ENCODE peak calls at places on chromosome 4, in seven cellular contexts. L, C, K, O, W, J and M are unnamed samples.

GRCh38 chr4:67456577-67457196 is 88.6 kb downstream of the CENPC start:
- DNase-seq in W (peak; percentile 66), O (no peak), K (no peak), C (no peak), L (no peak), J (no peak), M (no peak)

GRCh38 chr4:111778543-111778942 is 366.7 kb upstream of the FAM241A start:
- DNase-seq in L (no peak), W (peak; percentile 72), C (no peak), O (no peak), K (peak; percentile 38), J (no peak), M (no peak)

GRCh38 chr4:117417856-117418255 is 332.5 kb upstream of the TRAM1L1 start:
- DNase-seq in O (no peak), J (no peak), W (no peak), C (no peak), L (no peak), K (no peak), M (no peak)

GRCh38 chr4:90245837-90246236 is 118.6 kb downstream of the CCSER1 start:
- DNase-seq in W (no peak), K (no peak), L (no peak), O (no peak), J (no peak), C (no peak), M (no peak)

GRCh38 chr4:47837582-47838294 is at the start of gene CORIN:
- DNase-seq in C (peak; percentile 10), W (peak; percentile 29), O (no peak), J (no peak), K (peak; percentile 10), L (no peak), M (no peak)

GRCh38 chr4:27176400-27176799 is 315.8 kb downstream of the STIM2 start:
- DNase-seq in L (no peak), W (peak; percentile 84), K (peak; percentile 12), C (no peak), J (peak; percentile 18), O (peak; percentile 32), M (no peak)

GRCh38 chr4:169976951-169977350 is 49.2 kb downstream of the MFAP3L start:
- DNase-seq in J (no peak), W (peak; percentile 54), K (no peak), O (no peak), C (no peak), L (no peak), M (no peak)

GRCh38 chr4:16721618-16722291 is 176.7 kb downstream of the LDB2 start:
- DNase-seq in J (no peak), L (peak; percentile 11), C (no peak), W (no peak), K (peak; percentile 24), O (no peak), M (no peak)

GRCh38 chr4:1237981-1238675 is 10.8 kb downstream of the CTBP1 start:
- DNase-seq in C (no peak), L (no peak), J (peak; percentile 16), K (no peak), O (no peak), W (no peak), M (no peak)

GRCh38 chr4:107760281-107760947 is 40.4 kb upstream of the PAPSS1 start:
- DNase-seq in O (no peak), K (peak; percentile 6), J (no peak), W (peak; percentile 4), L (no peak), C (no peak), M (no peak)

GRCh38 chr4:6959261-6959660 is 49.6 kb downstream of the TBC1D14 start:
- DNase-seq in K (no peak), C (no peak), W (no peak), O (no peak), L (no peak), J (no peak), M (no peak)

GRCh38 chr4:174461438-174462106 is 60.7 kb downstream of the HPGD start:
- DNase-seq in C (no peak), L (no peak), K (no peak), O (no peak), J (no peak), W (peak; percentile 26), M (no peak)

GRCh38 chr4:48490012-48490679 is at the start of gene ZAR1:
- DNase-seq in L (no peak), C (no peak), O (no peak), J (no peak), W (peak; percentile 21), K (no peak), M (no peak)

GRCh38 chr4:155005395-155006087 is 202.9 kb upstream of the NPY2R start:
- DNase-seq in W (no peak), K (peak; percentile 3), C (no peak), L (peak; percentile 68), J (no peak), O (no peak), M (no peak)

GRCh38 chr4:106981431-106981830 is 54.7 kb downstream of the DKK2 start:
- DNase-seq in C (no peak), O (no peak), K (no peak), L (no peak), J (no peak), W (no peak), M (no peak)

GRCh38 chr4:165765053-165765452 is 108.0 kb upstream of the TLL1 start:
- DNase-seq in C (no peak), J (no peak), W (no peak), K (no peak), L (no peak), O (no peak), M (no peak)

GRCh38 chr4:113378836-113379235 is 329.4 kb downstream of the ANK2 start:
- DNase-seq in O (peak; percentile 66), W (no peak), J (no peak), L (no peak), K (no peak), C (no peak), M (no peak)

GRCh38 chr4:26434030-26434639 is 56.1 kb downstream of the CCKAR start:
- DNase-seq in O (no peak), C (no peak), J (no peak), W (no peak), K (no peak), L (no peak), M (no peak)

GRCh38 chr4:186557486-186557885 is 2.1 kb upstream of the MTNR1A start:
- DNase-seq in L (peak; percentile 41), O (no peak), K (peak; percentile 60), W (no peak), C (no peak), J (no peak), M (no peak)

GRCh38 chr4:5433196-5433595 is 275.2 kb downstream of the EVC2 start:
- DNase-seq in L (no peak), O (no peak), J (no peak), W (no peak), K (no peak), C (no peak), M (no peak)

GRCh38 chr4:7021930-7022658 is 21.1 kb upstream of the TADA2B start:
- DNase-seq in J (no peak), O (no peak), C (no peak), W (no peak), L (peak; percentile 95), K (peak; percentile 93), M (no peak)

GRCh38 chr4:15368906-15369305 is 58.9 kb upstream of the C1QTNF7 start:
- DNase-seq in J (no peak), L (peak; percentile 33), W (no peak), O (no peak), K (peak; percentile 78), C (no peak), M (no peak)

GRCh38 chr4:80026080-80026479 is 46.9 kb downstream of the ANTXR2 start:
- DNase-seq in W (peak; percentile 26), O (no peak), K (no peak), L (no peak), C (no peak), J (no peak), M (no peak)

GRCh38 chr4:81465668-81466357 is 5.9 kb downstream of the RASGEF1B start:
- DNase-seq in C (no peak), K (no peak), O (no peak), W (no peak), L (no peak), J (no peak), M (no peak)

GRCh38 chr4:11297201-11297600 is 131.5 kb downstream of the HS3ST1 start:
- DNase-seq in L (no peak), K (no peak), C (no peak), O (peak; percentile 13), J (no peak), W (no peak), M (no peak)

GRCh38 chr4:132865922-132866321 is 283.2 kb upstream of the PCDH10 start:
- DNase-seq in L (no peak), K (no peak), C (no peak), O (no peak), W (no peak), J (no peak), M (no peak)

GRCh38 chr4:11805837-11806236 is 377.1 kb upstream of the HS3ST1 start:
- DNase-seq in C (no peak), K (no peak), L (no peak), J (no peak), O (peak; percentile 13), W (peak; percentile 74), M (peak; percentile 22)

GRCh38 chr4:88429401-88429800 is 27.5 kb upstream of the HERC5 start:
- DNase-seq in K (no peak), O (no peak), J (no peak), W (no peak), L (no peak), C (no peak), M (no peak)

GRCh38 chr4:171846232-171846631 is 33.0 kb downstream of the GALNTL6 start:
- DNase-seq in W (peak; percentile 84), C (no peak), O (no peak), L (no peak), K (peak; percentile 50), J (no peak), M (no peak)

GRCh38 chr4:130849985-130850632 is 1754.2 kb downstream of the C4orf33 start:
- DNase-seq in J (no peak), C (no peak), O (no peak), K (no peak), W (no peak), L (no peak), M (no peak)

GRCh38 chr4:158208931-158209640 is 1.2 kb upstream of the TMEM144 start:
- DNase-seq in W (peak; percentile 13), K (no peak), J (no peak), C (no peak), O (no peak), L (no peak), M (no peak)

GRCh38 chr4:147674496-147674895 is 9.5 kb downstream of the PRMT9 start:
- DNase-seq in J (no peak), O (no peak), C (no peak), W (no peak), L (peak; percentile 22), K (no peak), M (no peak)

GRCh38 chr4:55736605-55737183 is 82.9 kb upstream of the EXOC1L start:
- DNase-seq in K (no peak), W (no peak), L (no peak), O (no peak), J (no peak), C (no peak), M (no peak)